ENCODE peak calls at places on chromosome 9, in eight cellular contexts. H is central memory CD8-positive, alpha-beta T cell; A is astrocyte of the spinal cord; S is activated T-helper 1 cell treated with Interleukin-2 at 50 U/mL for 16 hours; T is GM12891; L is spleen; F is Caki2; I is NCI-H1417 treated with DMSO at 0.1 percent for 48 hours. U is an unnamed sample.

GRCh38 chr9:124297553-124297905 is 39.8 kb downstream of the NEK6 start:
- DNase-seq in F (peak; percentile 53), L (no peak), S (no peak), H (no peak), A (peak; percentile 95), I (no peak), T (no peak), U (peak; percentile 90)

GRCh38 chr9:92406506-92406905 is 2.1 kb upstream of the OGN start:
- DNase-seq in L (peak; percentile 79), H (no peak), S (peak; percentile 4), F (no peak), I (no peak), A (no peak), T (no peak), U (no peak)

GRCh38 chr9:128928624-128929023 is 7.8 kb downstream of the PHYHD1 start:
- DNase-seq in F (no peak), I (no peak), S (no peak), L (no peak), A (no peak), H (no peak), T (no peak), U (no peak)

GRCh38 chr9:137876781-137877386 is 698 bp upstream of the CACNA1B start:
- DNase-seq in S (no peak), H (no peak), I (no peak), L (no peak), A (no peak), T (no peak), F (no peak), U (no peak)

GRCh38 chr9:91117959-91118651 is 243.6 kb downstream of the AUH start:
- DNase-seq in F (no peak), A (peak; percentile 74), T (no peak), L (peak; percentile 89), H (no peak), S (no peak), I (peak; percentile 3), U (no peak)

GRCh38 chr9:114386886-114387677 is 700 bp downstream of the AKNA start:
- DNase-seq in H (no peak), A (peak; percentile 16), I (no peak), F (no peak), T (no peak), S (no peak), L (peak; percentile 89), U (no peak)

GRCh38 chr9:135414293-135414692 is 65.3 kb upstream of the PPP1R26 start:
- DNase-seq in F (no peak), H (no peak), A (no peak), S (no peak), L (peak; percentile 10), I (no peak), T (no peak), U (no peak)

GRCh38 chr9:34124103-34124502 is 2.4 kb downstream of the DCAF12 start:
- DNase-seq in I (no peak), H (no peak), T (no peak), F (no peak), A (no peak), L (peak; percentile 64), S (no peak), U (no peak)

GRCh38 chr9:24500761-24501160 is 44.9 kb downstream of the IZUMO3 start:
- DNase-seq in S (no peak), T (no peak), F (no peak), L (no peak), H (no peak), I (no peak), A (no peak), U (no peak)

GRCh38 chr9:119218293-119218692 is 150.9 kb downstream of the BRINP1 start:
- DNase-seq in I (no peak), S (no peak), T (no peak), F (no peak), A (no peak), L (no peak), H (no peak), U (no peak)

GRCh38 chr9:73023025-73023541 is 70.2 kb upstream of the ALDH1A1 start:
- DNase-seq in F (peak; percentile 61), I (peak; percentile 26), S (peak; percentile 7), H (no peak), A (peak; percentile 61), L (no peak), T (peak; percentile 0), U (peak; percentile 72)

GRCh38 chr9:91221332-91221731 is 140.4 kb downstream of the AUH start:
- DNase-seq in I (no peak), H (no peak), A (peak; percentile 77), T (no peak), F (no peak), L (no peak), S (no peak), U (no peak)

GRCh38 chr9:86960938-86961337 is 13.6 kb upstream of the GAS1 start:
- DNase-seq in H (no peak), S (no peak), I (no peak), T (no peak), A (no peak), F (no peak), L (no peak), U (no peak)

GRCh38 chr9:12859704-12860251 is 85.0 kb downstream of the LURAP1L start:
- DNase-seq in L (no peak), H (no peak), A (peak; percentile 91), I (no peak), T (no peak), S (no peak), F (peak; percentile 57), U (no peak)

GRCh38 chr9:95572370-95573151 is 55.8 kb upstream of the PTCH1 start:
- DNase-seq in H (no peak), T (no peak), A (no peak), F (no peak), I (no peak), L (no peak), S (no peak), U (no peak)

GRCh38 chr9:116855881-116856662 is 169.0 kb downstream of the TRIM32 start:
- DNase-seq in H (no peak), T (no peak), L (no peak), F (no peak), I (no peak), S (no peak), A (no peak), U (no peak)

GRCh38 chr9:93239526-93239925 is 55.6 kb downstream of the WNK2 start:
- DNase-seq in A (no peak), S (no peak), F (no peak), I (no peak), L (no peak), H (no peak), T (no peak), U (no peak)